ENCODE peak calls at places on chromosomes 11 and 22, in six cellular contexts. One of them, this sample, is unnamed.

GRCh38 chr11:121722431-121723256 is 269.9 kb upstream of the SORL1-AS1 start:
- DNase-seq in heart right ventricle: peak
- DNase-seq in Caco-2: peak
- DNase-seq in NCI-H510A treated with DMSO at 0.1 percent for 48 hours: no peak
- DNase-seq in retinal pigment epithelial cell: peak
- DNase-seq in Daoy: peak
- DNase-seq in this sample: peak

GRCh38 chr11:10294289-10294953 is 402 bp upstream of the SBF2 start:
- DNase-seq in heart right ventricle: peak
- DNase-seq in Caco-2: peak
- DNase-seq in NCI-H510A treated with DMSO at 0.1 percent for 48 hours: no peak
- DNase-seq in retinal pigment epithelial cell: no peak
- DNase-seq in Daoy: peak
- DNase-seq in this sample: peak

GRCh38 chr11:13983081-13983751 is 20.7 kb downstream of the SPON1 start:
- DNase-seq in heart right ventricle: peak
- DNase-seq in Caco-2: no peak
- DNase-seq in NCI-H510A treated with DMSO at 0.1 percent for 48 hours: no peak
- DNase-seq in retinal pigment epithelial cell: no peak
- DNase-seq in Daoy: no peak
- DNase-seq in this sample: no peak

GRCh38 chr11:61743486-61744095 is 8.8 kb upstream of the MYRF start:
- DNase-seq in heart right ventricle: no peak
- DNase-seq in Caco-2: no peak
- DNase-seq in NCI-H510A treated with DMSO at 0.1 percent for 48 hours: no peak
- DNase-seq in retinal pigment epithelial cell: no peak
- DNase-seq in Daoy: no peak
- DNase-seq in this sample: no peak

GRCh38 chr22:28375761-28376534 is 303.7 kb downstream of the TTC28 start:
- DNase-seq in heart right ventricle: no peak
- DNase-seq in Caco-2: no peak
- DNase-seq in NCI-H510A treated with DMSO at 0.1 percent for 48 hours: no peak
- DNase-seq in retinal pigment epithelial cell: no peak
- DNase-seq in Daoy: no peak
- DNase-seq in this sample: no peak

GRCh38 chr11:96228472-96228871 is 114.5 kb downstream of the MAML2 start:
- DNase-seq in heart right ventricle: peak
- DNase-seq in Caco-2: no peak
- DNase-seq in NCI-H510A treated with DMSO at 0.1 percent for 48 hours: no peak
- DNase-seq in retinal pigment epithelial cell: peak
- DNase-seq in Daoy: peak
- DNase-seq in this sample: no peak

GRCh38 chr11:95378789-95379188 is 147.8 kb upstream of the SESN3 start:
- DNase-seq in heart right ventricle: no peak
- DNase-seq in Caco-2: no peak
- DNase-seq in NCI-H510A treated with DMSO at 0.1 percent for 48 hours: no peak
- DNase-seq in retinal pigment epithelial cell: no peak
- DNase-seq in Daoy: no peak
- DNase-seq in this sample: no peak

GRCh38 chr22:40491990-40492631 is 121.7 kb downstream of the SGSM3 start:
- DNase-seq in heart right ventricle: peak
- DNase-seq in Caco-2: no peak
- DNase-seq in NCI-H510A treated with DMSO at 0.1 percent for 48 hours: peak
- DNase-seq in retinal pigment epithelial cell: no peak
- DNase-seq in Daoy: no peak
- DNase-seq in this sample: peak

GRCh38 chr11:45087761-45088160 is 58.7 kb upstream of the PRDM11 start:
- DNase-seq in heart right ventricle: no peak
- DNase-seq in Caco-2: no peak
- DNase-seq in NCI-H510A treated with DMSO at 0.1 percent for 48 hours: no peak
- DNase-seq in retinal pigment epithelial cell: no peak
- DNase-seq in Daoy: no peak
- DNase-seq in this sample: no peak

GRCh38 chr11:3108183-3108721 is 51.0 kb upstream of the CARS1 start:
- DNase-seq in heart right ventricle: no peak
- DNase-seq in Caco-2: no peak
- DNase-seq in NCI-H510A treated with DMSO at 0.1 percent for 48 hours: no peak
- DNase-seq in retinal pigment epithelial cell: no peak
- DNase-seq in Daoy: no peak
- DNase-seq in this sample: no peak

GRCh38 chr11:126162286-126163030 is 49.0 kb downstream of the RPUSD4 start:
- DNase-seq in heart right ventricle: no peak
- DNase-seq in Caco-2: no peak
- DNase-seq in NCI-H510A treated with DMSO at 0.1 percent for 48 hours: peak
- DNase-seq in retinal pigment epithelial cell: no peak
- DNase-seq in Daoy: no peak
- DNase-seq in this sample: no peak

GRCh38 chr11:109426442-109426841 is 4.5 kb downstream of the C11orf87 start:
- DNase-seq in heart right ventricle: no peak
- DNase-seq in Caco-2: no peak
- DNase-seq in NCI-H510A treated with DMSO at 0.1 percent for 48 hours: peak
- DNase-seq in retinal pigment epithelial cell: no peak
- DNase-seq in Daoy: no peak
- DNase-seq in this sample: no peak

GRCh38 chr22:48318173-48318572 is 1509.5 kb downstream of the BRD1 start:
- DNase-seq in heart right ventricle: no peak
- DNase-seq in Caco-2: no peak
- DNase-seq in NCI-H510A treated with DMSO at 0.1 percent for 48 hours: no peak
- DNase-seq in retinal pigment epithelial cell: no peak
- DNase-seq in Daoy: no peak
- DNase-seq in this sample: no peak

GRCh38 chr11:56748597-56748996 is at the start of gene OR9G4:
- DNase-seq in heart right ventricle: no peak
- DNase-seq in Caco-2: no peak
- DNase-seq in NCI-H510A treated with DMSO at 0.1 percent for 48 hours: no peak
- DNase-seq in retinal pigment epithelial cell: no peak
- DNase-seq in Daoy: no peak
- DNase-seq in this sample: no peak

GRCh38 chr11:79018371-79018849 is 422.4 kb downstream of the TENM4 start:
- DNase-seq in heart right ventricle: no peak
- DNase-seq in Caco-2: no peak
- DNase-seq in NCI-H510A treated with DMSO at 0.1 percent for 48 hours: no peak
- DNase-seq in retinal pigment epithelial cell: peak
- DNase-seq in Daoy: peak
- DNase-seq in this sample: no peak

GRCh38 chr11:36306888-36307287 is 10.8 kb downstream of the PRR5L start:
- DNase-seq in heart right ventricle: no peak
- DNase-seq in Caco-2: peak
- DNase-seq in NCI-H510A treated with DMSO at 0.1 percent for 48 hours: no peak
- DNase-seq in retinal pigment epithelial cell: no peak
- DNase-seq in Daoy: peak
- DNase-seq in this sample: no peak

GRCh38 chr22:25746012-25746373 is 4.0 kb downstream of the MYO18B start:
- DNase-seq in heart right ventricle: no peak
- DNase-seq in Caco-2: no peak
- DNase-seq in NCI-H510A treated with DMSO at 0.1 percent for 48 hours: no peak
- DNase-seq in retinal pigment epithelial cell: no peak
- DNase-seq in Daoy: peak
- DNase-seq in this sample: no peak